ENCODE peak calls at places on chromosome 14, in ten cellular contexts. W is endothelial cell, G is gastrocnemius medialis, Z is activated B cell treated with CpG ODN at 0.5 μM for 24 hours, L is mammary epithelial cell, P is GM20000, B is astrocyte of the spinal cord, H is uterus, K is stomach, J is neural crest cell. M is an unnamed sample.

GRCh38 chr14:24292118-24292807 is 7.3 kb downstream of the DHRS1 start:
- DNase-seq in W (no peak), G (no peak), Z (no peak), L (no peak), P (no peak), B (no peak), H (no peak), K (no peak), J (no peak), M (no peak)

GRCh38 chr14:100234511-100234910 is 4.4 kb upstream of the YY1 start:
- DNase-seq in W (no peak), G (no peak), Z (no peak), L (no peak), P (no peak), B (no peak), H (no peak), K (no peak), J (no peak), M (no peak)

GRCh38 chr14:104023325-104024055 is 62.0 kb upstream of the ASPG start:
- DNase-seq in W (no peak), G (no peak), Z (no peak), L (no peak), P (no peak), B (no peak), H (no peak), K (no peak), J (no peak), M (no peak)

GRCh38 chr14:77409131-77409533 is 14.2 kb downstream of the NOXRED1 start:
- DNase-seq in W (peak; percentile 7), G (no peak), Z (no peak), L (peak; percentile 18), P (no peak), B (no peak), H (no peak), K (no peak), J (no peak), M (no peak)

GRCh38 chr14:24309538-24310386 is at the start of gene LTB4R2:
- DNase-seq in W (no peak), G (no peak), Z (no peak), L (peak; percentile 80), P (no peak), B (no peak), H (no peak), K (no peak), J (no peak), M (no peak)

GRCh38 chr14:22112004-22112403 is 438.4 kb upstream of the OR4E1 start:
- DNase-seq in W (peak; percentile 59), G (no peak), Z (no peak), L (no peak), P (peak; percentile 20), B (no peak), H (no peak), K (no peak), J (peak; percentile 51), M (no peak)

GRCh38 chr14:42229294-42229693 is 622.6 kb downstream of the LRFN5 start:
- DNase-seq in W (no peak), G (no peak), Z (no peak), L (no peak), P (no peak), B (no peak), H (no peak), K (no peak), J (no peak), M (no peak)

GRCh38 chr14:100523536-100524025 is 63.6 kb downstream of the BEGAIN start:
- DNase-seq in W (no peak), G (no peak), Z (no peak), L (no peak), P (no peak), B (no peak), H (no peak), K (no peak), J (no peak), M (no peak)

GRCh38 chr14:71231521-71232393 is 324.5 kb downstream of the PCNX1 start:
- DNase-seq in W (no peak), G (no peak), Z (no peak), L (no peak), P (peak; percentile 57), B (no peak), H (no peak), K (no peak), J (no peak), M (no peak)

GRCh38 chr14:64465208-64465821 is at the start of gene AKAP5:
- DNase-seq in W (peak; percentile 86), G (peak; percentile 3), Z (peak; percentile 67), L (no peak), P (peak; percentile 86), B (peak; percentile 23), H (peak; percentile 63), K (peak; percentile 62), J (peak; percentile 68), M (no peak)

GRCh38 chr14:20841096-20841495 is 38.5 kb upstream of the RNASE1 start:
- DNase-seq in W (no peak), G (no peak), Z (no peak), L (peak; percentile 20), P (no peak), B (no peak), H (no peak), K (no peak), J (no peak), M (no peak)

GRCh38 chr14:20830831-20831230 is 28.2 kb upstream of the RNASE1 start:
- DNase-seq in W (no peak), G (no peak), Z (no peak), L (no peak), P (no peak), B (no peak), H (no peak), K (no peak), J (no peak), M (no peak)

GRCh38 chr14:20834899-20835298 is 32.3 kb upstream of the RNASE1 start:
- DNase-seq in W (no peak), G (no peak), Z (no peak), L (no peak), P (no peak), B (no peak), H (no peak), K (no peak), J (no peak), M (no peak)

DNA sequence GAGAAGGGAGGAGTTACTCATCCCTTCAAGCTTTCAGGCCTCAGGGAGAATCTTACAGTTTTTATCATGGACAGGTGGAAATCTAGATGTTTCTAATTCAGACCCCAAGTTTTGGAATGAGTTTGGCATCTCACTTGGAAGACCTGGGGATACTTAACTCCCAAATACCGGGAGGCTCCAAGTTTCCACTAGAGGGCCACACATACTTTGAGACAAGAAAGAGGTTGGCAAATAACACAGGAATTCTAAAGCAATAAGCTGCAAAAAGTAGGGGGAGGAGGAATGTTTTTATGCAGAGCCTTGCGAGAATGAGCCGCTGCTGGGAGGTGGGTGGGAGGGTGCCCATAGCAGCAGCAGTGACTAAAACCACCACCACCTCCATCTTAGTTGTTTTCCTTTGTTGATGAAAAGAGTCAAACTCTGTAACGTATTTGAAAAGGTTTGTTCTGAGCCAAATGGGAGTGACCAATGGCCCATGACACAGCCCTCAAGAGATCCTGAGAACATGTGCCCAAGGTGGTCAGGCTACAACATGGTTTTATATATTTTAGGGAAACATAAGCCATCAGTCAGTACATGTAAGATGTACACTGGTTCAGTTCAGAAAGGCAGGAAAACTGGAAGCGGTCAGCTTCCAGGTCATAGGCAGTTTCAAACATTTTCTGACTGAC is 34.2 kb upstream of the RNASE1 start:
- DNase-seq in W (no peak), G (no peak), Z (no peak), L (peak; percentile 22), P (no peak), B (no peak), H (no peak), K (peak; percentile 58), J (no peak), M (no peak)
- TF ChIP-seq CTCF in W (peak; percentile 63), G (no peak), Z (no peak), L (peak; percentile 45), P (no peak), B (peak; percentile 25), H (no peak), K (peak; percentile 54), J (peak; percentile 57), M (peak; percentile 14)

DNA sequence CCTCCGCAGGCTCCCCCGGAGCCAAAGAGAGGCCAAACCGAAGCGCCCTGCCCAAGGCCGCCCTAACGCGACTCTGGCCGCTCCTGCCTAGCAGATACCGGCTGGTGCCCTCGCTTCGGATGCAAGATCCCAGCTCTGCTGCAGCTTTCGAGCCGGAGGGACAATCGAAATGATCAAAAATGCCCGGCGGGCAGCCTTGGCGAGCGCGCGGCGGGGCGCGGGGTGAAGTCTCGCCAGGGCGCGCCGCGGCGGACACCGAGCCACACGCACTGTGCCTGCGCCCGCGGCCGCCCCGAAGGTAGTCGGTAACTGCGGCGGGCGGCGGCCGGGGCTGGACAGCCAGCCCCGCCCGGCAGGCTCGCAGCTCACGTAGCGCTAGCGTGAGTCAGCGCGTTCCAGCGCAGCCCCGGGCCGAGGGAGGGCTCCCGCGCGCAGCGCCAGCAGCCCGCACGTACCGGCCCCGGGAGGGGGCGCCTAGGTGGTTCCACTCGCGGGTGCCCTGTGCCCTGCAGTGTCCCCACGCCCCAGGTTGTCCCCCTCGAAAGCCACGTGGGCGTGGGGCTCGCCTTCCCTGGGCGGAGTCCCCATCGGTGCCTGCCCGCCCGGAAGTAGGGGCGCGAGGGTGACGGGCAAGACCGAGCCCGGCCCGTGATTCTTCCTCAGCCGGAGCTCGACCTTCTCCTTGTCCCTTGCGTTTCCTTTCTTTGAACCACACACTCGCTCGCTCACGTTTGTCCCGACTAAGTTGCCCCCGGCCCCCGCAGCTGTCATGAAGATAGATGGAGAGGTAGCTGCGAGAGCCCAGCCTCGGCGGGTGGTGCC is 109.3 kb upstream of the EGLN3 start:
- DNase-seq in W (peak; percentile 71), G (peak; percentile 61), Z (peak; percentile 20), L (peak; percentile 71), P (peak; percentile 85), B (peak; percentile 80), H (peak; percentile 82), K (peak; percentile 85), J (peak; percentile 47), M (no peak)
- TF ChIP-seq CTCF in W (no peak), G (peak; percentile 30), Z (no peak), L (no peak), P (peak; percentile 25), B (peak; percentile 24), H (peak; percentile 3), K (no peak), J (no peak), M (peak; percentile 44)

DNA sequence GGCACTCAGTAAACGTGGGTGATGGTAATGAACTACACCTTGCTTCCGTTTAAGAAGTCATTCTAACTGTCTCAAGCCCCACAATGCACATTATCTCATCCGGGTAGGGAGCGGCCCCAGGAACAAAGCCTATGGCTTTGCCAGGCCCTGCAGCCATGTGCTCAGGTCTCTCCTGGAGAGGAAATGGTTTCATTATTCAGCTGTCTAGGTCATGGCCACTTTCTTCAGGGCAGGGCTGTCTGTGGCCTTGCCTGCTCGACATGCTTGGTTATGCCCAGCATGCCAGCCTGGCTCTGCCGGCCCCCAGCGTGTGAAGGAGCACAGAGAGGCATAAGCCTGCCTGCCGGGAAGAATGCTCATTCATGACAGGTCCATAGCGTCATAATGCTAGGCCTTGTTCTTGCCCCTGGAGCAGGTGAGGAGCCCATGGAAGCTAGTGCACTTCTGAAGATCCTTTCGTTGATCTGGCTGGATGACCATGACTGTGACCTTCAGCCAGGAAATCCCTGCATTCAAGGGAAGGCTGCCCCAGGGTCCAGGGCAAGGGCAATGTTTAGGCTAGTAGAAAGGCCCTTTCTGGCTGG is 26.3 kb upstream of the FOS start:
- DNase-seq in W (no peak), G (no peak), Z (no peak), L (peak; percentile 63), P (no peak), B (no peak), H (no peak), K (peak; percentile 62), J (no peak), M (no peak)
- TF ChIP-seq CTCF in W (no peak), G (no peak), Z (no peak), L (no peak), P (no peak), B (no peak), H (no peak), K (no peak), J (no peak), M (no peak)

GRCh38 chr14:60266021-60266937 is 17.3 kb downstream of the PPM1A start:
- DNase-seq in W (peak; percentile 44), G (no peak), Z (no peak), L (peak; percentile 25), P (no peak), B (no peak), H (no peak), K (no peak), J (no peak), M (no peak)
- TF ChIP-seq CTCF in W (peak; percentile 76), G (no peak), Z (no peak), L (peak; percentile 68), P (no peak), B (peak; percentile 43), H (no peak), K (peak; percentile 21), J (peak; percentile 55), M (peak; percentile 54)